ENCODE peak calls at places on chromosomes 6 and 20, in ten cellular contexts. Q, F, R, G, O, M, A, K, Y and U are unnamed samples.

GRCh38 chr6:51323056-51323455 is 504.4 kb downstream of the TFAP2B start:
- DNase-seq in Q (no peak), F (no peak), R (no peak), G (no peak), O (no peak), M (no peak), A (no peak), K (no peak), Y (no peak), U (no peak)

GRCh38 chr6:29451471-29452193 is 5.2 kb downstream of the OR11A1 start:
- DNase-seq in Q (no peak), F (no peak), R (no peak), G (no peak), O (no peak), M (no peak), A (peak; percentile 46), K (no peak), Y (no peak), U (no peak)

GRCh38 chr20:50610212-50610718 is 81.1 kb downstream of the RIPOR3 start:
- DNase-seq in Q (no peak), F (no peak), R (no peak), G (no peak), O (no peak), M (no peak), A (no peak), K (no peak), Y (no peak), U (no peak)

GRCh38 chr20:46117704-46118467 is at the start of gene CD40:
- DNase-seq in Q (peak; percentile 95), F (peak; percentile 52), R (peak; percentile 90), G (peak; percentile 81), O (peak; percentile 92), M (peak; percentile 85), A (peak; percentile 79), K (peak; percentile 55), Y (peak; percentile 79), U (peak; percentile 78)

GRCh38 chr6:140124498-140124897 is 750.0 kb upstream of the CITED2 start:
- DNase-seq in Q (no peak), F (no peak), R (no peak), G (no peak), O (no peak), M (peak; percentile 37), A (no peak), K (no peak), Y (no peak), U (no peak)

GRCh38 chr6:7604506-7604905 is 14.5 kb downstream of the SNRNP48 start:
- DNase-seq in Q (no peak), F (no peak), R (no peak), G (no peak), O (no peak), M (no peak), A (no peak), K (no peak), Y (no peak), U (no peak)

GRCh38 chr20:46903256-46903655 is 8.6 kb downstream of the EYA2 start:
- DNase-seq in Q (no peak), F (no peak), R (no peak), G (no peak), O (no peak), M (no peak), A (no peak), K (no peak), Y (no peak), U (no peak)

GRCh38 chr20:645318-646106 is 7.5 kb downstream of the SRXN1 start:
- DNase-seq in Q (peak; percentile 79), F (peak; percentile 63), R (peak; percentile 71), G (peak; percentile 85), O (peak; percentile 59), M (peak; percentile 75), A (peak; percentile 71), K (no peak), Y (no peak), U (peak; percentile 69)

GRCh38 chr6:32088487-32089049 is 20.6 kb downstream of the TNXB start:
- DNase-seq in Q (no peak), F (no peak), R (no peak), G (no peak), O (no peak), M (no peak), A (no peak), K (no peak), Y (no peak), U (no peak)

GRCh38 chr6:32084780-32085179 is 24.4 kb downstream of the TNXB start:
- DNase-seq in Q (no peak), F (no peak), R (no peak), G (no peak), O (no peak), M (no peak), A (no peak), K (no peak), Y (no peak), U (no peak)

GRCh38 chr6:32087574-32088486 is 21.3 kb downstream of the TNXB start:
- DNase-seq in Q (peak; percentile 90), F (peak; percentile 68), R (peak; percentile 85), G (peak; percentile 90), O (peak; percentile 95), M (peak; percentile 87), A (peak; percentile 83), K (peak; percentile 58), Y (no peak), U (peak; percentile 90)

GRCh38 chr6:32085759-32086458 is 23.2 kb downstream of the TNXB start:
- DNase-seq in Q (peak; percentile 60), F (no peak), R (no peak), G (no peak), O (no peak), M (no peak), A (no peak), K (no peak), Y (no peak), U (no peak)

DNA sequence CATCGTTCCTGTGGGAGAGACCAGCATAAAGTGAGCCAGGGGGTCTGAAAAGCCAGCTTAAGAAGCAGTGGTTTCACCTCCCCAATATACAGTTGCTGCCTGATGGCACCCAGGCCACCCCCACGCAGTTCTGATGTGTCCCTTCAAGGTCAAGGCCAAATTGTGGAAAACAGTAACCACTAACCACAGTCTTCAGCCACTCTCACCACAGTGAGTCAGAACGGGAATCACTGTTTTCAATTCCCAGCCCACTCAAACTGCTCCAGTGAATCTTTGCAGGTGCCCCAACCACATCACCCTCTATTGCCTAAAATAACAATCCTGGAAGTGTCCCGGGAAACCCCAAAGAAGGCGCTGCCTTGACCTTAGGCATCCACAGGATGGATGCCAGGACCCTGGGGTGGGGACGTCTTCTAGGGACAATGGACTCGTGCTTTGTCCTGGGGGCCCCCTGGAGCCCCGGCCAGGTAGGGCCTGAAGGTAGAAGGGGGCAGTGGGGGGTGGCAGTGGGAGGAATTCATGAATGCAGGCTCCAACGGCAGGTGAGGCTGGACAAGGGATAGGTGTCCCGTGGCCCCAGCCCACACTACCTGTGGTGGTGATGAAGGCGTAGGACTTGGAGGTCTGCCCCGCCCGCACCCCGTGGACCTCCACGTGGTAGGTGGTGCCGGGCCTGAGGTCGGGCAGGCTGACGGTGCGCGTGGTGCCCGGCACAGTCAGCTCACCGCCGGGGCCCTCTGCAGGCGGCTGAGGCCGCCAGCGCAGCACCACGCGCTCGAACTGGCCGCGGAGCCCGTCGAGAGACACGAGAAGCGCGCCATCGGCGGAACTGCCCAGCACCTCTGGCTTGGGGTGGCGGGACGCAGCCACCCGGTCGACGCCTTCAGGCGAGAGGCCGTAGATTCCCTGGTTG is 22.2 kb downstream of the TNXB start:
- DNase-seq in Q (no peak), F (peak; percentile 73), R (no peak), G (no peak), O (no peak), M (no peak), A (peak; percentile 74), K (no peak), Y (peak; percentile 77), U (peak; percentile 59)
- TF ChIP-seq CTCF in Q (no peak), F (no peak), R (no peak), G (no peak), O (no peak), M (no peak), A (no peak), K (no peak), Y (no peak), U (no peak)

GRCh38 chr6:110331816-110332215 is 26.3 kb downstream of the METTL24 start:
- DNase-seq in Q (no peak), F (no peak), R (no peak), G (no peak), O (peak; percentile 48), M (no peak), A (no peak), K (no peak), Y (no peak), U (no peak)

GRCh38 chr6:110331383-110331782 is 26.8 kb downstream of the METTL24 start:
- DNase-seq in Q (no peak), F (no peak), R (no peak), G (no peak), O (no peak), M (no peak), A (no peak), K (no peak), Y (no peak), U (no peak)

GRCh38 chr6:110328231-110328630 is 29.9 kb downstream of the METTL24 start:
- DNase-seq in Q (no peak), F (peak; percentile 77), R (no peak), G (no peak), O (no peak), M (no peak), A (peak; percentile 16), K (no peak), Y (no peak), U (peak; percentile 50)

GRCh38 chr6:110329729-110330436 is 28.3 kb downstream of the METTL24 start:
- DNase-seq in Q (no peak), F (no peak), R (no peak), G (peak; percentile 38), O (no peak), M (peak; percentile 31), A (peak; percentile 15), K (no peak), Y (no peak), U (peak; percentile 29)

DNA sequence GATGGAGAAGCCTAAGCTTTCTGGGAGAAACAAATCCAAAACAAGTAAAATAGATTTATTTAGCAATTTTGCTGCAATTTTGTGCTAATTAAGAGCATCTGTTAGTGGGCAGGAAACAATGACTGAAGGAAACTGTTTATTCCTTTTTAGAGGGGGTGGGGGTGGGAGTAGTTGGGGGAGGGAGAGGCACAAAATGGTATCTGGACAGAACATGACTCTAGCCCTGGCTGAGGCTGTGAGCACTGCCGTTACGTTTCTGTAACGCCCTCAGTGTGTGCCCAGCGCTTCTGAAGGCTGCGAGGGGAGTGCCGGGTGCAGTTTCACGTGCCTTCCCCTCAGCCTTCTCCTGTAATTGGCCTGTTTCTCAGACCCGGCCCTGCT is 28.8 kb downstream of the METTL24 start:
- DNase-seq in Q (no peak), F (no peak), R (no peak), G (no peak), O (peak; percentile 42), M (no peak), A (no peak), K (no peak), Y (no peak), U (no peak)
- H3K4me3 ChIP-seq in Q (no peak overlapping the region), F (no peak overlapping the region), R (peak overlapping the region; percentile 26), G (no peak overlapping the region), O (peak overlapping the region; percentile 32), M (peak overlapping the region; percentile 16), A (no peak overlapping the region), K (peak overlapping the region; percentile 57), Y (peak overlapping the region; percentile 23), U (no peak overlapping the region)

GRCh38 chr6:162442675-162443074 is 284.9 kb downstream of the PRKN start:
- DNase-seq in Q (peak; percentile 13), F (no peak), R (no peak), G (no peak), O (no peak), M (no peak), A (no peak), K (no peak), Y (no peak), U (no peak)
- TF ChIP-seq CTCF in Q (peak; percentile 23), F (no peak), R (peak; percentile 62), G (no peak), O (no peak), M (no peak), A (no peak), K (no peak), Y (peak; percentile 41), U (no peak)

GRCh38 chr6:109705258-109705657 is 14.2 kb downstream of the FIG4 start:
- DNase-seq in Q (peak; percentile 76), F (peak; percentile 95), R (peak; percentile 77), G (peak; percentile 81), O (peak; percentile 80), M (peak; percentile 84), A (peak; percentile 93), K (peak; percentile 50), Y (peak; percentile 58), U (peak; percentile 94)
- H3K4me3 ChIP-seq in Q (no peak overlapping the region), F (no peak overlapping the region), R (no peak overlapping the region), G (no peak overlapping the region), O (no peak overlapping the region), M (no peak overlapping the region), A (no peak overlapping the region), K (no peak overlapping the region), Y (no peak overlapping the region), U (no peak overlapping the region)